ENCODE peak calls at places on chromosomes 7 and 10, in four cellular contexts. Y is T-cell; H is stimulated activated CD8-positive, alpha-beta memory T cell treated with anti-CD3 and anti-CD28 coated beads, Interleukin-7, amount 100 ng/mL, for 24 hours; J is activated CD8-positive, alpha-beta T cell treated with anti-CD3 and anti-CD28 coated beads, Interleukin-2, amount 10 ng/mL, durations not matched to agents 7 days and 5 days. L is an unnamed sample.

GRCh38 chr7:1853619-1854520 is 183.8 kb downstream of the ELFN1 start:
- DNase-seq in Y (no peak), H (no peak), J (no peak), L (no peak)

GRCh38 chr7:47333131-47333887 is 248.6 kb downstream of the TNS3 start:
- DNase-seq in Y (no peak), H (no peak), J (no peak), L (no peak)

GRCh38 chr7:111210996-111211395 is 120.1 kb downstream of the LRRN3 start:
- DNase-seq in Y (no peak), H (no peak), J (no peak), L (no peak)

GRCh38 chr7:85065306-85065705 is 121.5 kb downstream of the SEMA3D start:
- DNase-seq in Y (no peak), H (no peak), J (no peak), L (no peak)

GRCh38 chr7:108308276-108308675 is 148.0 kb downstream of the NRCAM start:
- DNase-seq in Y (no peak), H (no peak), J (no peak), L (no peak)

GRCh38 chr10:85145966-85146365 is 817.6 kb downstream of the CCSER2 start:
- DNase-seq in Y (no peak), H (no peak), J (no peak), L (no peak)

GRCh38 chr7:73541722-73542121 is 15.8 kb downstream of the BCL7B start:
- DNase-seq in Y (no peak), H (no peak), J (no peak), L (no peak)

GRCh38 chr7:151276651-151277590 is 28.4 kb upstream of the SMARCD3 start:
- DNase-seq in Y (peak), H (peak), J (peak), L (peak)

GRCh38 chr7:55438765-55439525 is 73.8 kb downstream of the LANCL2 start:
- DNase-seq in Y (no peak), H (no peak), J (no peak), L (no peak)

GRCh38 chr7:71237945-71238344 is 106.0 kb downstream of the GALNT17 start:
- DNase-seq in Y (no peak), H (no peak), J (no peak), L (no peak)

GRCh38 chr7:39624202-39624807 is 933 bp downstream of the RALA start:
- DNase-seq in Y (peak), H (no peak), J (no peak), L (no peak)

GRCh38 chr7:73742753-73743641 is 4.4 kb upstream of the ABHD11 start:
- DNase-seq in Y (no peak), H (no peak), J (no peak), L (peak)

GRCh38 chr7:36515847-36516246 is 126.2 kb downstream of the ANLN start:
- DNase-seq in Y (no peak), H (no peak), J (no peak), L (no peak)

GRCh38 chr7:130151591-130152269 is 53.5 kb downstream of the TMEM209 start:
- DNase-seq in Y (no peak), H (no peak), J (peak), L (no peak)